ENCODE peak calls at places on chromosome 14, in four cellular contexts. G is tibial artery, P is fibroblast of the aortic adventitia, X is A549. V is an unnamed sample.
A peak's percentile ranks its signal among the peaks of the same experiment; 100 is the strongest.

GRCh38 chr14:91399868-91400640 is 17.6 kb downstream of the CCDC88C start:
- DNase-seq in G (no peak), P (no peak), X (no peak), V (peak; percentile 49)

GRCh38 chr14:38254565-38255407 is 1.1 kb downstream of the CLEC14A start:
- DNase-seq in G (no peak), X (no peak), P (no peak), V (no peak)

GRCh38 chr14:36550899-36551298 is 30.9 kb upstream of the NKX2-1 start:
- DNase-seq in X (no peak), G (no peak), P (no peak), V (no peak)

GRCh38 chr14:96757456-96757855 is 39.7 kb upstream of the VRK1 start:
- DNase-seq in X (no peak), P (no peak), G (no peak), V (no peak)

GRCh38 chr14:73744874-73745529 is 30.8 kb upstream of the PNMA1 start:
- DNase-seq in P (no peak), G (no peak), X (no peak), V (peak; percentile 55)

GRCh38 chr14:72594099-72594901 is 299.6 kb downstream of the DPF3 start:
- DNase-seq in X (no peak), P (no peak), G (no peak), V (no peak)

GRCh38 chr14:55160989-55161388 is 30.4 kb downstream of the DLGAP5 start:
- DNase-seq in P (peak; percentile 75), X (peak; percentile 33), G (no peak), V (no peak)

GRCh38 chr14:41668346-41668745 is 61.7 kb downstream of the LRFN5 start:
- DNase-seq in X (no peak), P (peak; percentile 10), G (no peak), V (no peak)

GRCh38 chr14:69315302-69315701 is 55.3 kb downstream of the GALNT16 start:
- DNase-seq in X (peak; percentile 27), G (no peak), P (no peak), V (no peak)

GRCh38 chr14:37870947-37871346 is 275.5 kb downstream of the TTC6 start:
- DNase-seq in G (no peak), X (no peak), P (no peak), V (no peak)

GRCh38 chr14:76480426-76480825 is 104.5 kb downstream of the ESRRB start:
- DNase-seq in P (no peak), X (no peak), G (no peak), V (no peak)

GRCh38 chr14:20332386-20332945 is 613 bp downstream of the CCNB1IP1 start:
- DNase-seq in P (peak; percentile 16), G (no peak), X (no peak), V (no peak)

GRCh38 chr14:56004323-56004722 is 113.9 kb upstream of the PELI2 start:
- DNase-seq in P (no peak), X (no peak), G (no peak), V (no peak)

GRCh38 chr14:76313303-76313702 is 62.6 kb upstream of the ESRRB start:
- DNase-seq in G (no peak), X (no peak), P (no peak), V (no peak)

GRCh38 chr14:99447739-99448138 is 32.9 kb downstream of the SETD3 start:
- DNase-seq in G (no peak), P (no peak), X (no peak), V (no peak)
- H3K4me3 ChIP-seq in G (no peak overlapping the region), P (no peak overlapping the region), X (no peak overlapping the region), V (no peak overlapping the region)

DNA sequence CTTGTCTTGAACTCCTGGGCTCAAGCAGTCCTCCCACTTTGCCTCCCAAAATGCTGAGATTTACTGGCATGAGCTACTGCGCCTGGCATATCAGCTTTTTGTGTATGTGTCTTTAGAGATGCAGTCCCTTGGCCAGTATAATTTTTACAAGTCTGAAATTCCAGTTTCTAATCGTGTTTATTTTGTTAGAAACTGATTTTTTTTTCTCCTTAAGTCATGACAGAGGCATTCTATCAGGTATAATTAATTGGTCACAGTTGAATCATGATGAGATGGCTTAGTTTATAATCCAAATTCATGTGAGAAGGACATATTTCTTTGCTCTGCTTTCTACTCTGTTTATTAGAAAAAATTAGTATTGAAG is 98.9 kb downstream of the PCNX1 start:
- DNase-seq in G (no peak), P (no peak), X (no peak), V (no peak)
- H3K4me3 ChIP-seq in G (no peak overlapping the region), P (no peak overlapping the region), X (no peak overlapping the region), V (no peak overlapping the region)

DNA sequence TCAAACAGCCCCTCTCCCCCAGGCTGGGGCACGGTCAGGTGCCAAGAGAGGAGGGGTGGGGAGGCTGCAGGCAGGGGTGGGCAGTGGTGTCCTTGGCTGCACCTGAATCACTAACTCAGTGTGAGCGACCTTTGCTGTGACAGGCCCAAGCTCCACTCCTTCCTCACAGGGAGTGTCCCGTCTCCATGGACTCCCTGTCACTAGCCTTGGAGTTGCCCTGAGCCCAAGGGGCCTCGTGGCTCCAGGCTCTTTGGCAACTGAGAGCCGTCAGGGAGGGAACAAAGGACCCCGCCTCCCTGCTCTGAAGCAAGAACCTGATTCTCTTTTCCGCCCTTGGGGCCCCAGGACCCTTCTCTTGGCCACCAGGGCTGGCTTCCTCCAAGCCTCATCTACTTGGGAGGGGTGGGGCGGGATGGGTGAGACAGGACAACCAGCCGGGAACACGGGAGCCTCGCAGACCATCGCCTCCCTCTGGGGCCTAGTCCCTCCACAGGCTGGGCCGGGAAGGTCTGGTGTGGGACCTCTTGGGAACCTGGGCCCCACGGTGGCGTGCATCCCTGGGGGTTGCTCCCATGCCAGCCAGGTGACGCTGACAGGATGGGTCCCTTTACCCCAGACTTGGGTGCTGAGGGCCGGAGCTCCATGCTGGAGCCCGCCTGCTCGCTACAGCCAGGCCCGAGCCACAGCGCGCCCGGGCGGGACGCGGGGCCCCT is 935 bp upstream of the ADSS1 start:
- DNase-seq in X (peak; percentile 45), G (no peak), P (no peak), V (no peak)
- H3K4me3 ChIP-seq in X (no peak overlapping the region), G (peak overlapping the region; percentile 78), P (no peak overlapping the region), V (peak overlapping the region; percentile 71)

DNA sequence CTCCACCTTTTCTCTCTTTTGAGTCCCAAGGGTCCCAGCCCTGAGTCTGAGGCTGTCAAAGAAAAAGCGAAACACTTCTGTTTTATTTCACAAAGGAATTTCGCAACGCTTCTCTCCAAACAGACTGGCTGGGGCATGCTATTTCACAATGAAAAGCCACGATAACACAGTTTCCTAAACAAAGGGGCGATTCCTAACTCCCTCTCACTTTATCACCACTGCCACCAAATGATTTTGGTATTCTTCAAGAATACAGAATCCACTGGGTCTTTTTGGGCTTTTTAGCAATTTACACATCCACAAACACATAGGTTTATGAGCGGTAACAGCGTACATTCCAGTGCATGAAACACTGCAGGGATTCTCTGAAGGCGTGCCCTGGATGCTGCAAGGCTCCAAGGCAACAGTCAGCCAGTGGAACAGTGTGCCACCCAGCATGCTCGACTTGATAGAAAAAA is 161.2 kb downstream of the DAD1 start:
- DNase-seq in G (peak; percentile 62), P (peak; percentile 91), X (peak; percentile 14), V (peak; percentile 59)
- H3K4me3 ChIP-seq in G (no peak overlapping the region), P (no peak overlapping the region), X (peak overlapping the region; percentile 9), V (no peak overlapping the region)

GRCh38 chr14:23545740-23546411 is 5.7 kb downstream of the ZFHX2 start:
- DNase-seq in G (no peak), X (no peak), P (no peak), V (no peak)
- H3K4me3 ChIP-seq in G (no peak overlapping the region), X (no peak overlapping the region), P (no peak overlapping the region), V (no peak overlapping the region)

V was measured in upper lobe of left lung.